ENCODE peak calls at places on chromosome 13, in six cellular contexts. Z is A549; P is HL-60; I is CD8-positive, alpha-beta T cell; N is psoas muscle; W is mucosa of descending colon. R is an unnamed sample.

GRCh38 chr13:97295279-97296182 is 73.4 kb downstream of the MBNL2 start:
- DNase-seq in Z (peak; percentile 63), P (no peak), I (no peak), N (no peak), W (no peak), R (no peak)

GRCh38 chr13:67137044-67137735 is 92.9 kb downstream of the PCDH9 start:
- DNase-seq in Z (no peak), P (no peak), I (no peak), N (no peak), W (no peak), R (no peak)

GRCh38 chr13:95153647-95154405 is 147.4 kb downstream of the ABCC4 start:
- DNase-seq in Z (no peak), P (no peak), I (no peak), N (no peak), W (no peak), R (no peak)

GRCh38 chr13:39452834-39453233 is 150.2 kb downstream of the LHFPL6 start:
- DNase-seq in Z (no peak), P (no peak), I (no peak), N (no peak), W (no peak), R (no peak)

GRCh38 chr13:27055501-27055900 is 116.1 kb downstream of the USP12 start:
- DNase-seq in Z (no peak), P (no peak), I (no peak), N (no peak), W (no peak), R (no peak)

GRCh38 chr13:48994731-48995130 is 19.0 kb downstream of the FNDC3A start:
- DNase-seq in Z (no peak), P (no peak), I (no peak), N (no peak), W (no peak), R (no peak)

GRCh38 chr13:65555973-65556372 is 1674.2 kb downstream of the PCDH9 start:
- DNase-seq in Z (no peak), P (no peak), I (no peak), N (no peak), W (no peak), R (no peak)

GRCh38 chr13:67343777-67344176 is 113.6 kb upstream of the PCDH9 start:
- DNase-seq in Z (no peak), P (no peak), I (no peak), N (no peak), W (no peak), R (no peak)

GRCh38 chr13:113098163-113098732 is 7.3 kb upstream of the F7 start:
- DNase-seq in Z (no peak), P (no peak), I (no peak), N (no peak), W (no peak), R (no peak)

GRCh38 chr13:71577127-71577526 is 289.9 kb downstream of the DACH1 start:
- DNase-seq in Z (no peak), P (no peak), I (no peak), N (no peak), W (no peak), R (peak; percentile 43)

GRCh38 chr13:92806215-92806614 is 420.4 kb upstream of the GPC6 start:
- DNase-seq in Z (no peak), P (no peak), I (no peak), N (no peak), W (no peak), R (peak; percentile 43)

GRCh38 chr13:49435992-49436391 is 7.9 kb downstream of the CAB39L start:
- DNase-seq in Z (no peak), P (no peak), I (no peak), N (no peak), W (no peak), R (no peak)

GRCh38 chr13:39530996-39531395 is 72.0 kb downstream of the LHFPL6 start:
- DNase-seq in Z (no peak), P (no peak), I (no peak), N (no peak), W (no peak), R (no peak)

GRCh38 chr13:75480691-75481175 is 1.2 kb downstream of the TBC1D4 start:
- DNase-seq in Z (peak; percentile 59), P (no peak), I (no peak), N (peak; percentile 86), W (peak; percentile 77), R (no peak)

GRCh38 chr13:41470187-41470586 is 12.8 kb downstream of the RGCC start:
- DNase-seq in Z (no peak), P (no peak), I (no peak), N (no peak), W (no peak), R (no peak)

GRCh38 chr13:41942462-41943094 is 18.3 kb downstream of the VWA8 start:
- DNase-seq in Z (peak; percentile 55), P (no peak), I (no peak), N (no peak), W (no peak), R (peak; percentile 38)

GRCh38 chr13:39587939-39588338 is 15.1 kb downstream of the LHFPL6 start:
- DNase-seq in Z (no peak), P (no peak), I (no peak), N (no peak), W (no peak), R (no peak)

GRCh38 chr13:97719759-97720158 is 233.7 kb upstream of the IPO5 start:
- DNase-seq in Z (peak; percentile 11), P (no peak), I (no peak), N (no peak), W (no peak), R (no peak)

GRCh38 chr13:44768775-44769578 is 192.8 kb upstream of the TSC22D1 start:
- DNase-seq in Z (no peak), P (no peak), I (no peak), N (no peak), W (no peak), R (no peak)

DNA sequence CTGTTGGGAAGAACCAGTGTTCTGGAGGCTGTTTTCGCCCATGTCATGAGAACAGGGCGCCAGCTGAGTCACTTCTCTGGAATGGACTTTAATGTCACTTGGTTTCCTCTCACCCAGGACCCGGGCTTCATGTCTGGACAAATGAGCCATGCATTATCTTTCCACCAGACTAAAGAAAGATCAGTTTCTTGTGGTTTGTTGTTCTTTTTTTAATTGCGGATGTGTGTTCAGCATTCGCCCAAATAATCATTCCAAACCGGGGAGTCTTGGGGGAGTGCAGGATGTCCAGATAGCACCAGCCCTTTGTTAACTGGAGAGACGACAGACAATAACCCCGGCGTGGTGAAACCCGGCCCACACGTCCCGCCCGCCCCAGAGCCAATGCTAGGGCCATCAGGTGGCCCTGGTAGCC is 102.5 kb downstream of the COL4A2 start:
- DNase-seq in Z (no peak), P (no peak), I (no peak), N (no peak), W (no peak), R (no peak)
- H3K4me3 ChIP-seq in Z (no peak overlapping the region), P (no peak overlapping the region), I (no peak overlapping the region), N (no peak overlapping the region), W (no peak overlapping the region), R (no peak overlapping the region)

GRCh38 chr13:100673831-100674362 is 698 bp downstream of the TMTC4 start:
- DNase-seq in Z (peak; percentile 61), P (peak; percentile 39), I (peak; percentile 20), N (peak; percentile 81), W (peak; percentile 48), R (peak; percentile 69)
- TF ChIP-seq CTCF in Z (no peak), P (no peak), I (no peak), N (no peak), W (no peak), R (no peak)

DNA sequence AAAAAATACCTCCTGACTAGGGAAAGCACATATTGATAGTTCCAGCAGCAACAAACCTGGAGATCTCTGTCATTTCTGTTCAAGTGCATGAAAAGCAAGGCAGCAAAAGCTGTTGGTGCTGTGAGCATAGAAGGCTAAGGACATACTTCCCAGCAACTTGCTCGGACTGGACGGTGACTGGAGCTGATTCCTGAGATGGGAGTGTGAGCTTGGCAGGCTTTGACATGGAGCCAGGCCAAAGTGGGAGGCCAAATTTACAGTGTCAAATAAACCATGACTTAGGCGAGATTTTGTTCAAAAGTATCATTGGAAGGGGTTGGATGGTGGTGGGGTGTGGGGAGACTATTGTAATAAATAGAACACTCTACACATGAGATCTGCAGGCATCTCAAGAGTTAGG is 5.9 kb upstream of the ARGLU1 start:
- DNase-seq in Z (no peak), P (no peak), I (no peak), N (peak; percentile 73), W (peak; percentile 26), R (no peak)
- H3K4me3 ChIP-seq in Z (no peak overlapping the region), P (no peak overlapping the region), I (no peak overlapping the region), N (no peak overlapping the region), W (no peak overlapping the region), R (no peak overlapping the region)

GRCh38 chr13:73967397-73968165 is 166.6 kb downstream of the KLF12 start:
- DNase-seq in Z (no peak), P (no peak), I (no peak), N (no peak), W (no peak), R (peak; percentile 86)
- TF ChIP-seq CTCF in Z (no peak), P (no peak), I (no peak), N (no peak), W (no peak), R (no peak)

DNA sequence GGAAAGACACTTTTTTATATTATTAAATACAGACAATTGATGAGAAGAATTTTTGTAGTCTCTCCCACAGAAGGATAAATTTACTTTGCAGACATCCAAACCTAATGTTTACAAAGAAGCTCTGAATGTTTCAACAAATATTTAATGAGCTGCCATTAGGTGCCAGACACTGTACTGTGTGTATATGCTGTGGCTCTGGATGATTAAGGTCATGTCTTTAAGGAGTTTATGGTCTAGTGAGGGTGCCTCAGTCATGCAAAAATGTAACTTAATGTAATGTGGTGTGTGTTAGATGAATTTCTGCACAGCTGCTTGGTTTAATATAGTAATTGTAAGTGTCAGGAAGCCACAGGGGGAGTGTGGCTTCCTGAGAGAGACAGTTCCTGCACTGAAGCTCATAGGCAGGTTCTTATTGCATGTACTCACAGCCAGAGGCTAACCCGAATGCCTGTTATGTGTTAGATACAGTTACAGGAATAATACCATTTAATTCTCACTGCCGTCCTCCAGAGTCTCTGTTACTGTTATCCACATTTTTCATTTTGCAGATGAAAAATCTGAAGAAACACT is 43.3 kb downstream of the SPATA13 start:
- DNase-seq in Z (no peak), P (no peak), I (no peak), N (no peak), W (no peak), R (no peak)
- H3K4me3 ChIP-seq in Z (no peak overlapping the region), P (no peak overlapping the region), I (no peak overlapping the region), N (no peak overlapping the region), W (no peak overlapping the region), R (no peak overlapping the region)

GRCh38 chr13:47588676-47589075 is 412.4 kb downstream of the SUCLA2 start:
- DNase-seq in Z (no peak), P (no peak), I (no peak), N (no peak), W (no peak), R (no peak)
- TF ChIP-seq CTCF in Z (no peak), P (no peak), I (no peak), N (peak; percentile 10), W (no peak), R (no peak)

GRCh38 chr13:36530050-36530789 is 97.9 kb downstream of the CCNA1 start:
- DNase-seq in Z (no peak), P (no peak), I (no peak), N (no peak), W (no peak), R (peak; percentile 12)
- H3K4me3 ChIP-seq in Z (no peak overlapping the region), P (no peak overlapping the region), I (no peak overlapping the region), N (no peak overlapping the region), W (no peak overlapping the region), R (no peak overlapping the region)

DNA sequence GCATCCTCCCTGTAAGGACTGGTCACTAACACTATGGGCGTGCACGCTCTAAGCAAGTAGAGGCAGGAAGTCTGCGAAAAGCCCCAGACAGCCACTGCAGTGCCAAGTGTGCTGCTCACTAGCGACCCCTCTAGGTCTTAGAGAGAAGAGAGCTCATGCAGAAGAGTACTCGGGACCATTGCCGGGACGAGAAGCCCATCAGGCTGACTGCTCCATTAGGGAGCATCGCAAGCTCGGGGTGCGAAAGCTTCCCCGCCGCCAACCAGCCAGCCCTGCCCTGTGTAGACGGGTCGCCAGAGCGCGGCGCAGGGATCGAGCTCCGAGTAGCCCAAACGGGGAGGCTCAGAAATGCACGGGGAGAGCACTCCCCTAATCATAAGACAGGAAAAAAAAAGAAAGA is 16.6 kb downstream of the POU4F1 start:
- DNase-seq in Z (no peak), P (no peak), I (no peak), N (no peak), W (no peak), R (no peak)
- TF ChIP-seq CTCF in Z (no peak), P (no peak), I (no peak), N (no peak), W (no peak), R (peak; percentile 38)